ENCODE peak calls at places on chromosomes 5 and 9, in eight cellular contexts. One of them, this sample, is unnamed.

GRCh38 chr5:24765219-24765618 is 120.4 kb upstream of the CDH10 start:
- DNase-seq in NCI-H1105 treated with DMSO at 0.1 percent for 48 hours: no peak
- DNase-seq in NB4: no peak
- DNase-seq in dorsolateral prefrontal cortex: no peak
- DNase-seq in immature natural killer cell: no peak
- DNase-seq in posterior cingulate gyrus: no peak
- DNase-seq in CD4-positive, alpha-beta T cell: no peak
- DNase-seq in SW 1271: no peak
- DNase-seq in this sample: no peak

GRCh38 chr9:116549061-116549664 is 137.9 kb upstream of the TRIM32 start:
- DNase-seq in NCI-H1105 treated with DMSO at 0.1 percent for 48 hours: no peak
- DNase-seq in NB4: peak
- DNase-seq in dorsolateral prefrontal cortex: no peak
- DNase-seq in immature natural killer cell: no peak
- DNase-seq in posterior cingulate gyrus: peak
- DNase-seq in CD4-positive, alpha-beta T cell: no peak
- DNase-seq in SW 1271: no peak
- DNase-seq in this sample: no peak

GRCh38 chr5:145712245-145712644 is 122.9 kb downstream of the PRELID2 start:
- DNase-seq in NCI-H1105 treated with DMSO at 0.1 percent for 48 hours: no peak
- DNase-seq in NB4: no peak
- DNase-seq in dorsolateral prefrontal cortex: no peak
- DNase-seq in immature natural killer cell: no peak
- DNase-seq in posterior cingulate gyrus: no peak
- DNase-seq in CD4-positive, alpha-beta T cell: no peak
- DNase-seq in SW 1271: no peak
- DNase-seq in this sample: no peak

GRCh38 chr5:172881691-172882370 is 47.8 kb downstream of the ERGIC1 start:
- DNase-seq in NCI-H1105 treated with DMSO at 0.1 percent for 48 hours: no peak
- DNase-seq in NB4: peak
- DNase-seq in dorsolateral prefrontal cortex: no peak
- DNase-seq in immature natural killer cell: peak
- DNase-seq in posterior cingulate gyrus: no peak
- DNase-seq in CD4-positive, alpha-beta T cell: no peak
- DNase-seq in SW 1271: peak
- DNase-seq in this sample: no peak

GRCh38 chr9:116002624-116003023 is 151.0 kb upstream of the PAPPA start:
- DNase-seq in NCI-H1105 treated with DMSO at 0.1 percent for 48 hours: no peak
- DNase-seq in NB4: no peak
- DNase-seq in dorsolateral prefrontal cortex: no peak
- DNase-seq in immature natural killer cell: no peak
- DNase-seq in posterior cingulate gyrus: no peak
- DNase-seq in CD4-positive, alpha-beta T cell: no peak
- DNase-seq in SW 1271: no peak
- DNase-seq in this sample: no peak

GRCh38 chr5:109585012-109585599 is 104.6 kb upstream of the MAN2A1 start:
- DNase-seq in NCI-H1105 treated with DMSO at 0.1 percent for 48 hours: no peak
- DNase-seq in NB4: no peak
- DNase-seq in dorsolateral prefrontal cortex: no peak
- DNase-seq in immature natural killer cell: no peak
- DNase-seq in posterior cingulate gyrus: no peak
- DNase-seq in CD4-positive, alpha-beta T cell: no peak
- DNase-seq in SW 1271: no peak
- DNase-seq in this sample: no peak

GRCh38 chr9:122379340-122379739 is 8.5 kb downstream of the PTGS1 start:
- DNase-seq in NCI-H1105 treated with DMSO at 0.1 percent for 48 hours: no peak
- DNase-seq in NB4: peak
- DNase-seq in dorsolateral prefrontal cortex: no peak
- DNase-seq in immature natural killer cell: no peak
- DNase-seq in posterior cingulate gyrus: no peak
- DNase-seq in CD4-positive, alpha-beta T cell: no peak
- DNase-seq in SW 1271: no peak
- DNase-seq in this sample: no peak

GRCh38 chr9:69130456-69131441 is 43.3 kb upstream of the TJP2 start:
- DNase-seq in NCI-H1105 treated with DMSO at 0.1 percent for 48 hours: no peak
- DNase-seq in NB4: no peak
- DNase-seq in dorsolateral prefrontal cortex: no peak
- DNase-seq in immature natural killer cell: no peak
- DNase-seq in posterior cingulate gyrus: no peak
- DNase-seq in CD4-positive, alpha-beta T cell: no peak
- DNase-seq in SW 1271: no peak
- DNase-seq in this sample: no peak

GRCh38 chr5:19988447-19988846 is 447 bp upstream of the CDH18 start:
- DNase-seq in NCI-H1105 treated with DMSO at 0.1 percent for 48 hours: no peak
- DNase-seq in NB4: no peak
- DNase-seq in dorsolateral prefrontal cortex: no peak
- DNase-seq in immature natural killer cell: no peak
- DNase-seq in posterior cingulate gyrus: no peak
- DNase-seq in CD4-positive, alpha-beta T cell: no peak
- DNase-seq in SW 1271: no peak
- DNase-seq in this sample: no peak

GRCh38 chr9:9855503-9856078 is 757.2 kb downstream of the PTPRD start:
- DNase-seq in NCI-H1105 treated with DMSO at 0.1 percent for 48 hours: peak
- DNase-seq in NB4: no peak
- DNase-seq in dorsolateral prefrontal cortex: no peak
- DNase-seq in immature natural killer cell: no peak
- DNase-seq in posterior cingulate gyrus: no peak
- DNase-seq in CD4-positive, alpha-beta T cell: no peak
- DNase-seq in SW 1271: no peak
- DNase-seq in this sample: no peak

GRCh38 chr9:87464992-87465378 is 32.7 kb upstream of the DAPK1 start:
- DNase-seq in NCI-H1105 treated with DMSO at 0.1 percent for 48 hours: no peak
- DNase-seq in NB4: no peak
- DNase-seq in dorsolateral prefrontal cortex: no peak
- DNase-seq in immature natural killer cell: no peak
- DNase-seq in posterior cingulate gyrus: no peak
- DNase-seq in CD4-positive, alpha-beta T cell: no peak
- DNase-seq in SW 1271: no peak
- DNase-seq in this sample: no peak

GRCh38 chr5:69484891-69485290 is 7.7 kb upstream of the OCLN start:
- DNase-seq in NCI-H1105 treated with DMSO at 0.1 percent for 48 hours: no peak
- DNase-seq in NB4: no peak
- DNase-seq in dorsolateral prefrontal cortex: no peak
- DNase-seq in immature natural killer cell: no peak
- DNase-seq in posterior cingulate gyrus: no peak
- DNase-seq in CD4-positive, alpha-beta T cell: no peak
- DNase-seq in SW 1271: no peak
- DNase-seq in this sample: no peak

GRCh38 chr9:26947736-26948135 is 694 bp upstream of the PLAA start:
- DNase-seq in NCI-H1105 treated with DMSO at 0.1 percent for 48 hours: no peak
- DNase-seq in NB4: peak
- DNase-seq in dorsolateral prefrontal cortex: no peak
- DNase-seq in immature natural killer cell: no peak
- DNase-seq in posterior cingulate gyrus: no peak
- DNase-seq in CD4-positive, alpha-beta T cell: no peak
- DNase-seq in SW 1271: no peak
- DNase-seq in this sample: no peak

GRCh38 chr9:99489043-99489378 is 266.9 kb downstream of the SEC61B start:
- DNase-seq in NCI-H1105 treated with DMSO at 0.1 percent for 48 hours: no peak
- DNase-seq in NB4: no peak
- DNase-seq in dorsolateral prefrontal cortex: no peak
- DNase-seq in immature natural killer cell: no peak
- DNase-seq in posterior cingulate gyrus: no peak
- DNase-seq in CD4-positive, alpha-beta T cell: no peak
- DNase-seq in SW 1271: no peak
- DNase-seq in this sample: peak

GRCh38 chr5:37121465-37121864 is 127.7 kb downstream of the CPLANE1 start:
- DNase-seq in NCI-H1105 treated with DMSO at 0.1 percent for 48 hours: no peak
- DNase-seq in NB4: peak
- DNase-seq in dorsolateral prefrontal cortex: no peak
- DNase-seq in immature natural killer cell: no peak
- DNase-seq in posterior cingulate gyrus: no peak
- DNase-seq in CD4-positive, alpha-beta T cell: no peak
- DNase-seq in SW 1271: no peak
- DNase-seq in this sample: no peak

GRCh38 chr5:140309706-140310249 is 6.9 kb upstream of the PFDN1 start:
- DNase-seq in NCI-H1105 treated with DMSO at 0.1 percent for 48 hours: no peak
- DNase-seq in NB4: no peak
- DNase-seq in dorsolateral prefrontal cortex: no peak
- DNase-seq in immature natural killer cell: no peak
- DNase-seq in posterior cingulate gyrus: no peak
- DNase-seq in CD4-positive, alpha-beta T cell: no peak
- DNase-seq in SW 1271: no peak
- DNase-seq in this sample: no peak